ENCODE peak calls at places on chromosomes 7 and 10, in ten cellular contexts. Y is NCI-H1417; G is NCI-H526; N is stimulated activated CD4-positive, alpha-beta T cell treated with anti-CD3 and anti-CD28 coated beads, Interleukin-1b, Interleukin-23, amount 100 ng/mL, for 24 hours; V is chondrocyte; Z is NCI-H1694 treated with DMSO at 0.1 percent for 48 hours; B is posterior vena cava; X is memory B cell; P is activated T-cell treated with anti-CD3 and anti-CD28 coated beads for 1 hour; A is body of pancreas. S is an unnamed sample.

GRCh38 chr7:112985377-112985987 is 101.1 kb downstream of the GPR85 start:
- DNase-seq in Y (no peak), G (no peak), N (no peak), V (no peak), Z (no peak), B (no peak), X (no peak), P (no peak), A (no peak), S (no peak)

GRCh38 chr10:86535057-86535882 is 13.7 kb upstream of the WAPL start:
- DNase-seq in Y (no peak), G (no peak), N (no peak), V (no peak), Z (no peak), B (peak; percentile 89), X (peak; percentile 33), P (no peak), A (peak; percentile 91), S (peak; percentile 63)

GRCh38 chr7:32257632-32258031 is 187.4 kb upstream of the PDE1C start:
- DNase-seq in Y (peak; percentile 5), G (no peak), N (no peak), V (no peak), Z (no peak), B (no peak), X (no peak), P (no peak), A (no peak), S (no peak)

GRCh38 chr7:896346-897075 is 20.2 kb downstream of the GET4 start:
- DNase-seq in Y (no peak), G (no peak), N (no peak), V (no peak), Z (no peak), B (no peak), X (no peak), P (no peak), A (no peak), S (no peak)

GRCh38 chr10:131035779-131036178 is 275.7 kb downstream of the TCERG1L start:
- DNase-seq in Y (no peak), G (no peak), N (no peak), V (peak; percentile 37), Z (no peak), B (no peak), X (no peak), P (no peak), A (no peak), S (no peak)

GRCh38 chr10:29389935-29390334 is 101.1 kb downstream of the LYZL1 start:
- DNase-seq in Y (no peak), G (no peak), N (no peak), V (no peak), Z (no peak), B (no peak), X (no peak), P (no peak), A (peak; percentile 46), S (no peak)

GRCh38 chr7:19442016-19442785 is 266.6 kb downstream of the POLR1F start:
- DNase-seq in Y (peak; percentile 77), G (peak; percentile 25), N (no peak), V (no peak), Z (no peak), B (no peak), X (no peak), P (no peak), A (no peak), S (peak; percentile 24)

GRCh38 chr10:132647424-132647823 is 109.8 kb downstream of the INPP5A start:
- DNase-seq in Y (peak; percentile 1), G (no peak), N (no peak), V (no peak), Z (no peak), B (peak; percentile 44), X (no peak), P (no peak), A (no peak), S (no peak)

GRCh38 chr10:57973451-57973850 is 294.2 kb downstream of the IPMK start:
- DNase-seq in Y (no peak), G (peak; percentile 62), N (no peak), V (no peak), Z (no peak), B (no peak), X (no peak), P (no peak), A (no peak), S (no peak)

GRCh38 chr7:30412810-30413504 is 65.6 kb downstream of the NOD1 start:
- DNase-seq in Y (peak; percentile 71), G (peak; percentile 84), N (no peak), V (no peak), Z (peak; percentile 40), B (no peak), X (no peak), P (no peak), A (peak; percentile 80), S (peak; percentile 46)

GRCh38 chr10:57799625-57800024 is 468.1 kb downstream of the IPMK start:
- DNase-seq in Y (no peak), G (no peak), N (no peak), V (no peak), Z (no peak), B (no peak), X (no peak), P (no peak), A (no peak), S (no peak)

GRCh38 chr7:128163473-128163872 is 77.6 kb upstream of the LEP start:
- DNase-seq in Y (no peak), G (no peak), N (no peak), V (no peak), Z (no peak), B (peak; percentile 23), X (no peak), P (no peak), A (no peak), S (no peak)

GRCh38 chr7:128458956-128459355 is 3.3 kb downstream of the HILPDA start:
- DNase-seq in Y (no peak), G (no peak), N (peak; percentile 25), V (no peak), Z (no peak), B (no peak), X (no peak), P (no peak), A (no peak), S (no peak)

GRCh38 chr7:80699030-80699638 is 60.7 kb downstream of the CD36 start:
- DNase-seq in Y (peak; percentile 84), G (peak; percentile 80), N (no peak), V (no peak), Z (peak; percentile 67), B (no peak), X (no peak), P (no peak), A (no peak), S (peak; percentile 65)

GRCh38 chr10:130498042-130498441 is 361.9 kb downstream of the GLRX3 start:
- DNase-seq in Y (no peak), G (no peak), N (no peak), V (no peak), Z (no peak), B (peak; percentile 24), X (no peak), P (no peak), A (no peak), S (no peak)

GRCh38 chr7:142476077-142476476 is 218.2 kb upstream of the PRSS58 start:
- DNase-seq in Y (no peak), G (no peak), N (no peak), V (no peak), Z (no peak), B (no peak), X (no peak), P (no peak), A (no peak), S (no peak)

GRCh38 chr7:42611529-42611928 is 300.3 kb downstream of the C7orf25 start:
- DNase-seq in Y (no peak), G (no peak), N (no peak), V (no peak), Z (no peak), B (no peak), X (no peak), P (no peak), A (no peak), S (no peak)

GRCh38 chr7:6640246-6640721 is 3.2 kb downstream of the ZNF316 start:
- DNase-seq in Y (no peak), G (peak; percentile 31), N (no peak), V (no peak), Z (no peak), B (peak; percentile 86), X (no peak), P (no peak), A (peak; percentile 20), S (no peak)

GRCh38 chr10:72087969-72088878 is at the start of gene SPOCK2:
- DNase-seq in Y (peak; percentile 69), G (peak; percentile 36), N (no peak), V (no peak), Z (no peak), B (no peak), X (peak; percentile 55), P (peak; percentile 59), A (no peak), S (no peak)

GRCh38 chr10:130398090-130398994 is 262.2 kb downstream of the GLRX3 start:
- DNase-seq in Y (no peak), G (no peak), N (no peak), V (no peak), Z (no peak), B (no peak), X (no peak), P (no peak), A (no peak), S (no peak)

GRCh38 chr7:137001478-137001877 is 133.0 kb downstream of the CHRM2 start:
- DNase-seq in Y (no peak), G (no peak), N (no peak), V (no peak), Z (no peak), B (no peak), X (no peak), P (no peak), A (no peak), S (no peak)

GRCh38 chr10:3749597-3750351 is 35.2 kb downstream of the KLF6 start:
- DNase-seq in Y (peak; percentile 54), G (no peak), N (no peak), V (no peak), Z (no peak), B (no peak), X (no peak), P (no peak), A (peak; percentile 66), S (no peak)

GRCh38 chr7:16564909-16565426 is 38.3 kb downstream of the LRRC72 start:
- DNase-seq in Y (peak; percentile 81), G (peak; percentile 81), N (no peak), V (no peak), Z (peak; percentile 81), B (no peak), X (no peak), P (no peak), A (peak; percentile 20), S (no peak)

GRCh38 chr7:116353614-116354013 is 143.3 kb downstream of the TES start:
- DNase-seq in Y (no peak), G (no peak), N (no peak), V (no peak), Z (no peak), B (no peak), X (no peak), P (no peak), A (peak; percentile 70), S (no peak)